ENCODE peak calls at places on chromosomes 16 and 17, in ten cellular contexts. D, G, U, Q, S, Y, K, E, A and I are unnamed samples.

GRCh38 chr17:49574283-49574892 is 1.3 kb upstream of the NXPH3 start:
- DNase-seq in D (peak; percentile 39), G (no peak), U (no peak), Q (no peak), S (no peak), Y (no peak), K (no peak), E (no peak), A (peak; percentile 42), I (no peak)

GRCh38 chr16:49382916-49383315 is 9.3 kb downstream of the C16orf78 start:
- DNase-seq in D (no peak), G (no peak), U (peak; percentile 14), Q (no peak), S (no peak), Y (no peak), K (peak; percentile 10), E (peak; percentile 57), A (no peak), I (no peak)

GRCh38 chr17:17840751-17841591 is 4.2 kb upstream of the SREBF1 start:
- DNase-seq in D (no peak), G (no peak), U (no peak), Q (no peak), S (no peak), Y (no peak), K (no peak), E (no peak), A (no peak), I (no peak)

GRCh38 chr17:82884923-82885322 is 45.1 kb upstream of the ZNF750 start:
- DNase-seq in D (no peak), G (no peak), U (no peak), Q (peak; percentile 61), S (no peak), Y (no peak), K (no peak), E (no peak), A (no peak), I (no peak)

GRCh38 chr16:1309888-1310831 is 724 bp downstream of the UBE2I start:
- DNase-seq in D (peak; percentile 67), G (no peak), U (no peak), Q (peak; percentile 59), S (peak; percentile 62), Y (peak; percentile 50), K (peak; percentile 36), E (no peak), A (no peak), I (peak; percentile 52)

GRCh38 chr16:67190448-67191399 is 788 bp upstream of the EXOC3L1 start:
- DNase-seq in D (no peak), G (no peak), U (no peak), Q (no peak), S (no peak), Y (no peak), K (no peak), E (no peak), A (no peak), I (no peak)

GRCh38 chr16:86631441-86631840 is 53.1 kb downstream of the FOXL1 start:
- DNase-seq in D (no peak), G (no peak), U (no peak), Q (no peak), S (no peak), Y (peak; percentile 63), K (no peak), E (no peak), A (no peak), I (no peak)

GRCh38 chr17:82959990-82960418 is 119.4 kb upstream of the METRNL start:
- DNase-seq in D (peak; percentile 19), G (no peak), U (no peak), Q (no peak), S (no peak), Y (no peak), K (no peak), E (no peak), A (peak; percentile 17), I (peak; percentile 0)

GRCh38 chr16:19505600-19506303 is 16.1 kb downstream of the GDE1 start:
- DNase-seq in D (no peak), G (no peak), U (no peak), Q (no peak), S (no peak), Y (no peak), K (no peak), E (no peak), A (no peak), I (no peak)

GRCh38 chr17:55549140-55549539 is 37.9 kb upstream of the SMIM36 start:
- DNase-seq in D (no peak), G (no peak), U (no peak), Q (no peak), S (no peak), Y (peak; percentile 30), K (peak; percentile 28), E (no peak), A (no peak), I (no peak)
- TF ChIP-seq CTCF in D (peak; percentile 21), G (peak; percentile 56), U (peak; percentile 20), Q (no peak), S (peak; percentile 26), Y (no peak), K (peak; percentile 45), E (no peak), A (no peak), I (no peak)

GRCh38 chr16:89201467-89202377 is 1.4 kb upstream of the SLC22A31 start:
- DNase-seq in D (peak; percentile 92), G (no peak), U (peak; percentile 82), Q (peak; percentile 71), S (no peak), Y (peak; percentile 95), K (no peak), E (peak; percentile 93), A (peak; percentile 94), I (peak; percentile 72)
- TF ChIP-seq CTCF in D (no peak), G (no peak), U (no peak), Q (no peak), S (no peak), Y (no peak), K (no peak), E (no peak), A (no peak), I (no peak)

DNA sequence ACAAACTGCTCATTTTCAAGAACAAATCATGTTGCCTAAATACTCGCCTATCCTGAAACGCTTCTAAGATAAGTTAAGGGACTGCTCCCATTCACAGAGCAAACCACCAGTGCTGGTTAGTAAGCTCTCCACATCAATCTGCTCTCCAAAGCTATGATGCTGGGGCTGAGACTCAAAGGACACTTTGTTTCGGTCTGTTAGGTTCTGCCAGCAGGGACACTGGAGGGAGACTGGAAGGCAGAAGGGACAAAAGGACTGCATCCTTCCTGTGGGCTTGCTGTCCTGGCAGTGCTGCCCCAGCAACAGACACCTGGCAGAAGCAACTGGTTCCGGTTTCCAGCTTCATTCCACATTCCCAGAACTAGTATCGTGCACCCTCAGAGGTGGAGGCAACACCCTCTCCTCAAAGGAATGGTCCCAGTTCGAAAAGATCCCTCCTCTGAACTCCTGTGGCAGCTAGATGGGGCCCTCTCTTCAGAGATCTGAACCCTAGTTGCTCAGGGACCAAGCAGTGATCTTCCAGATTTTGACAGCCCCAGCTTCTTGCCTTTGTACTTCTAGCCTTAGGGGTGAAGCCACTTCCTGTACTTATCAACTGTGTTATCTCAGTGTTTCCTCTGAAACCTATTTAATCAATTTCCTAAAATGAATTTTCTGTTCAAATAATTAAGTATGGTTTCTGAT is 73.4 kb upstream of the GSG1L start:
- DNase-seq in D (no peak), G (no peak), U (no peak), Q (peak; percentile 53), S (no peak), Y (no peak), K (no peak), E (no peak), A (no peak), I (no peak)
- TF ChIP-seq CTCF in D (no peak), G (peak; percentile 37), U (no peak), Q (peak; percentile 38), S (no peak), Y (no peak), K (no peak), E (no peak), A (no peak), I (no peak)

DNA sequence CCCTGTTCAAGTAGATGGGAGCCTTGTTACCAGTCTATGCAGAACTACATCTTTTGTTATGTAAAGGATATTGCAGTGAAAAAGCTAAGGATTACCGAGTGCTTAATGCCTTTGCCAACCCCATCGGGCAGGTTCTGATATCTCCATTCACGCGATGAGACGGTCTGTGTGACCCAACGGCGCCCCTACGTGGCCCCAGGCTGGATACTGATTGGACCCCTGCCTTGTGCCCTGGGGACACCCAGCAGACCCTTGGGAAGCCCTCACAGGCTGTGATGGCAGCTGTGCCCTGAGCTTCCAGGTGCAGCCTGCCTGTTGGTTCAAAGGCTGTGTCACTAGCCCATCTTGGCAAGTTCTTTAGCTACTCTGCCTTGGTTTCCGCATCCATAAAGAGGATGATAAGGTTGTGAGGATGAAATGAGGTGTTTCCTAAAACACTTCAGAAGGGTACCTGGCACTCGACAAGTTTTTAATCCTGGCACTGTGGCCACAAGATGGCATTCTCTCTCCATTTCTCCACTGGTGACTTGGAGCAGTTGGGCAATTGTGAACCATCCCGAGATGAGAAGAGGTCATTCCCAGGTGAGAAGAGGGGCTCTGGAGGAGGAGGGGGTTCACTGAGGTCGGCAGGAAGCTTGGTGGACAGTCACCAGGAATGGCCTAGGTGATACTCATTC is 33.6 kb downstream of the HAPSTR1 start:
- DNase-seq in D (no peak), G (no peak), U (no peak), Q (no peak), S (peak; percentile 48), Y (no peak), K (no peak), E (peak; percentile 42), A (no peak), I (no peak)
- TF ChIP-seq CTCF in D (no peak), G (no peak), U (no peak), Q (no peak), S (no peak), Y (no peak), K (peak; percentile 4), E (no peak), A (no peak), I (no peak)

GRCh38 chr17:65231086-65231485 is 93.9 kb downstream of the RGS9 start:
- DNase-seq in D (no peak), G (no peak), U (no peak), Q (no peak), S (no peak), Y (no peak), K (no peak), E (no peak), A (no peak), I (no peak)
- TF ChIP-seq CTCF in D (no peak), G (peak; percentile 1), U (no peak), Q (no peak), S (no peak), Y (no peak), K (no peak), E (no peak), A (no peak), I (no peak)

DNA sequence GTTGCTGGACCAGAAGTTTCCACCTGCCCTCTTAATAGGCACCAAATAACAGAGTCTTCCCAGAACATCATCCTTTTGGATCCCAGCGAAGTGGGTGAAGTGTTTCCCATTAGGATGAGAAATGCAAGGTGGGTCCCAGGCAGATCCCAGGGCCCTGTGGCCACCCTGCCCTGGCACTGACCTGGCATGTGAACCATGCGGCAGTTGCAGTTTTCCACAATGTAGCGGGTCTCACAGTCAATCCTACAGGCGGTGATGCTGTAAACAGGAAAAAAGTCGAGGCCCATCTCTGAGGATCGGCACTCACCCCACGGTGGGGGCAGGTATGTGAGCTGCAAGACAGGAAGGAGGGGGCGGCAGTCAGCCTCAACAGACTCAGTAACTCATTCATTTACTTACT is 36.4 kb downstream of the SPACA3 start:
- DNase-seq in D (no peak), G (no peak), U (no peak), Q (no peak), S (no peak), Y (no peak), K (no peak), E (no peak), A (no peak), I (no peak)
- TF ChIP-seq CTCF in D (no peak), G (no peak), U (no peak), Q (no peak), S (no peak), Y (no peak), K (no peak), E (no peak), A (no peak), I (no peak)